ENCODE peak calls at places on chromosome 17, in ten cellular contexts. Q, A, R, J, W, B, X, S, I and P are unnamed samples.

GRCh38 chr17:50052822-50053653 is 2.9 kb upstream of the ITGA3 start:
- DNase-seq in Q (no peak), A (no peak), R (no peak), J (no peak), W (no peak), B (no peak), X (peak; percentile 60), S (no peak), I (peak; percentile 43), P (no peak)

GRCh38 chr17:18194804-18195203 is 11.2 kb downstream of the ALKBH5 start:
- DNase-seq in Q (no peak), A (no peak), R (no peak), J (no peak), W (no peak), B (no peak), X (no peak), S (no peak), I (no peak), P (no peak)

GRCh38 chr17:65131946-65132345 is 5.2 kb upstream of the RGS9 start:
- DNase-seq in Q (peak; percentile 57), A (peak; percentile 93), R (peak; percentile 93), J (no peak), W (no peak), B (peak; percentile 79), X (no peak), S (no peak), I (no peak), P (no peak)

GRCh38 chr17:81480140-81480917 is 32.3 kb downstream of the ACTG1 start:
- DNase-seq in Q (peak; percentile 78), A (peak; percentile 61), R (peak; percentile 73), J (no peak), W (no peak), B (peak; percentile 68), X (no peak), S (no peak), I (no peak), P (no peak)

GRCh38 chr17:64357191-64357981 is 33.3 kb downstream of the PECAM1 start:
- DNase-seq in Q (peak; percentile 98), A (peak; percentile 99), R (peak; percentile 99), J (no peak), W (no peak), B (no peak), X (peak; percentile 77), S (no peak), I (no peak), P (no peak)

GRCh38 chr17:21358682-21359482 is 17.3 kb upstream of the KCNJ12 start:
- DNase-seq in Q (no peak), A (peak; percentile 30), R (no peak), J (no peak), W (no peak), B (no peak), X (no peak), S (no peak), I (peak; percentile 71), P (no peak)

GRCh38 chr17:74749262-74750038 is 1.0 kb downstream of the NHERF1 start:
- DNase-seq in Q (no peak), A (peak; percentile 46), R (no peak), J (no peak), W (no peak), B (no peak), X (no peak), S (no peak), I (no peak), P (no peak)

GRCh38 chr17:4998666-4999428 is 1.1 kb downstream of the KIF1C start:
- DNase-seq in Q (no peak), A (peak; percentile 23), R (no peak), J (peak; percentile 68), W (no peak), B (no peak), X (no peak), S (no peak), I (peak; percentile 53), P (no peak)

GRCh38 chr17:37465058-37465616 is 24.6 kb upstream of the DUSP14 start:
- DNase-seq in Q (peak; percentile 17), A (peak; percentile 53), R (peak; percentile 93), J (no peak), W (no peak), B (no peak), X (no peak), S (no peak), I (no peak), P (no peak)

GRCh38 chr17:28598799-28599310 is at the start of gene SPAG5:
- DNase-seq in Q (peak; percentile 92), A (peak; percentile 96), R (peak; percentile 91), J (peak; percentile 100), W (peak; percentile 92), B (peak; percentile 89), X (peak; percentile 92), S (peak; percentile 85), I (peak; percentile 96), P (peak; percentile 92)

GRCh38 chr17:47693667-47694017 is 319 bp upstream of the TBKBP1 start:
- DNase-seq in Q (no peak), A (no peak), R (no peak), J (peak; percentile 28), W (peak; percentile 53), B (no peak), X (no peak), S (no peak), I (no peak), P (no peak)

GRCh38 chr17:63700528-63701441 is 860 bp upstream of the LIMD2 start:
- DNase-seq in Q (no peak), A (peak; percentile 74), R (peak; percentile 41), J (peak; percentile 79), W (peak; percentile 23), B (no peak), X (peak; percentile 77), S (no peak), I (peak; percentile 27), P (peak; percentile 47)

GRCh38 chr17:17884281-17885028 is 47.7 kb upstream of the SREBF1 start:
- DNase-seq in Q (no peak), A (no peak), R (no peak), J (no peak), W (no peak), B (no peak), X (no peak), S (no peak), I (no peak), P (no peak)

GRCh38 chr17:56165017-56165720 is 11.9 kb downstream of the ANKFN1 start:
- DNase-seq in Q (no peak), A (no peak), R (peak; percentile 12), J (no peak), W (no peak), B (no peak), X (no peak), S (no peak), I (no peak), P (no peak)

GRCh38 chr17:65103896-65104295 is 33.3 kb upstream of the RGS9 start:
- DNase-seq in Q (peak; percentile 75), A (peak; percentile 26), R (peak; percentile 56), J (no peak), W (no peak), B (no peak), X (no peak), S (no peak), I (no peak), P (no peak)

GRCh38 chr17:160336-160735 is 21.1 kb downstream of the DOC2B start:
- DNase-seq in Q (no peak), A (no peak), R (no peak), J (no peak), W (no peak), B (no peak), X (no peak), S (no peak), I (no peak), P (no peak)

GRCh38 chr17:47844814-47845453 is 3.9 kb upstream of the SCRN2 start:
- DNase-seq in Q (no peak), A (no peak), R (peak; percentile 37), J (no peak), W (peak; percentile 30), B (no peak), X (no peak), S (no peak), I (no peak), P (no peak)

GRCh38 chr17:37743612-37743874 is 1.3 kb downstream of the HNF1B start:
- DNase-seq in Q (no peak), A (no peak), R (no peak), J (peak; percentile 65), W (no peak), B (no peak), X (no peak), S (no peak), I (peak; percentile 57), P (no peak)

GRCh38 chr17:72419866-72420774 is 299.3 kb downstream of the SOX9 start:
- DNase-seq in Q (peak; percentile 55), A (no peak), R (no peak), J (peak; percentile 81), W (no peak), B (no peak), X (no peak), S (no peak), I (no peak), P (no peak)

GRCh38 chr17:15883617-15884111 is 61.3 kb upstream of the ADORA2B start:
- DNase-seq in Q (peak; percentile 75), A (peak; percentile 73), R (peak; percentile 88), J (no peak), W (no peak), B (peak; percentile 24), X (no peak), S (no peak), I (no peak), P (no peak)

GRCh38 chr17:29390856-29391631 is 881 bp downstream of the TAOK1 start:
- DNase-seq in Q (peak; percentile 38), A (peak; percentile 50), R (peak; percentile 40), J (no peak), W (peak; percentile 31), B (no peak), X (peak; percentile 17), S (no peak), I (no peak), P (no peak)

GRCh38 chr17:65531508-65532431 is 29.7 kb downstream of the AXIN2 start:
- DNase-seq in Q (no peak), A (peak; percentile 83), R (peak; percentile 73), J (no peak), W (peak; percentile 28), B (no peak), X (peak; percentile 45), S (no peak), I (peak; percentile 44), P (no peak)

GRCh38 chr17:21843318-21843865 is 151.1 kb downstream of the KCNJ18 start:
- DNase-seq in Q (no peak), A (no peak), R (no peak), J (peak; percentile 1), W (no peak), B (no peak), X (no peak), S (no peak), I (no peak), P (no peak)

GRCh38 chr17:6639014-6639650 is 1.4 kb downstream of the KIAA0753 start:
- DNase-seq in Q (no peak), A (no peak), R (no peak), J (no peak), W (no peak), B (no peak), X (no peak), S (no peak), I (no peak), P (no peak)

GRCh38 chr17:63446981-63447687 is 1.0 kb upstream of the CYB561 start:
- DNase-seq in Q (no peak), A (no peak), R (no peak), J (no peak), W (peak; percentile 91), B (no peak), X (no peak), S (no peak), I (peak; percentile 65), P (peak; percentile 41)

GRCh38 chr17:77535435-77535834 is 394.7 kb downstream of the SEC14L1 start:
- DNase-seq in Q (no peak), A (no peak), R (no peak), J (no peak), W (no peak), B (no peak), X (no peak), S (no peak), I (peak; percentile 79), P (no peak)

GRCh38 chr17:18235743-18236256 is 10.4 kb downstream of the LLGL1 start:
- DNase-seq in Q (peak; percentile 82), A (peak; percentile 65), R (peak; percentile 54), J (no peak), W (no peak), B (peak; percentile 94), X (no peak), S (no peak), I (no peak), P (no peak)

GRCh38 chr17:71085238-71086033 is 916.1 kb downstream of the KCNJ2 start:
- DNase-seq in Q (peak; percentile 63), A (peak; percentile 21), R (peak; percentile 25), J (no peak), W (no peak), B (no peak), X (no peak), S (no peak), I (peak; percentile 27), P (no peak)